ENCODE peak calls at places on chromosomes 16 and 17, in nine cellular contexts. One of them, this sample, is unnamed.
A peak's percentile ranks its signal among the peaks of the same experiment; 100 is the strongest.

GRCh38 chr17:66578781-66579489 is 256.0 kb upstream of the CACNG5 start:
- DNase-seq in stimulated activated effector memory CD8-positive, alpha-beta T cell treated with anti-CD3 and anti-CD28 coated beads, Interleukin-12 subunit alpha, Interleukin-12 subunit beta, amount 100 ng/mL, for 72 hours: no peak
- DNase-seq in H1: no peak
- DNase-seq in HFF-Myc: no peak
- DNase-seq in central memory CD4-positive, alpha-beta T cell: no peak
- DNase-seq in stimulated activated CD8-positive, alpha-beta memory T cell treated with anti-CD3 and anti-CD28 coated beads, Interleukin-15, amount 100 ng/mL, for 24 hours: no peak
- DNase-seq in Kasumi-1: no peak
- DNase-seq in kidney: peak; percentile 77
- DNase-seq in endodermal cell: peak; percentile 66
- DNase-seq in this sample: no peak

GRCh38 chr17:54932711-54933110 is 32.1 kb downstream of the TOM1L1 start:
- DNase-seq in HFF-Myc: no peak
- DNase-seq in stimulated activated effector memory CD8-positive, alpha-beta T cell treated with anti-CD3 and anti-CD28 coated beads, Interleukin-12 subunit alpha, Interleukin-12 subunit beta, amount 100 ng/mL, for 72 hours: no peak
- DNase-seq in H1: no peak
- DNase-seq in central memory CD4-positive, alpha-beta T cell: no peak
- DNase-seq in kidney: no peak
- DNase-seq in Kasumi-1: no peak
- DNase-seq in stimulated activated CD8-positive, alpha-beta memory T cell treated with anti-CD3 and anti-CD28 coated beads, Interleukin-15, amount 100 ng/mL, for 24 hours: no peak
- DNase-seq in endodermal cell: no peak
- DNase-seq in this sample: no peak

GRCh38 chr16:1072526-1073261 is at the start of gene SSTR5:
- DNase-seq in endodermal cell: peak; percentile 84
- DNase-seq in HFF-Myc: no peak
- DNase-seq in Kasumi-1: no peak
- DNase-seq in kidney: no peak
- DNase-seq in central memory CD4-positive, alpha-beta T cell: no peak
- DNase-seq in stimulated activated effector memory CD8-positive, alpha-beta T cell treated with anti-CD3 and anti-CD28 coated beads, Interleukin-12 subunit alpha, Interleukin-12 subunit beta, amount 100 ng/mL, for 72 hours: no peak
- DNase-seq in H1: no peak
- DNase-seq in stimulated activated CD8-positive, alpha-beta memory T cell treated with anti-CD3 and anti-CD28 coated beads, Interleukin-15, amount 100 ng/mL, for 24 hours: no peak
- DNase-seq in this sample: no peak

GRCh38 chr17:38353084-38353604 is 1.5 kb downstream of the SOCS7 start:
- DNase-seq in central memory CD4-positive, alpha-beta T cell: no peak
- DNase-seq in Kasumi-1: no peak
- DNase-seq in stimulated activated CD8-positive, alpha-beta memory T cell treated with anti-CD3 and anti-CD28 coated beads, Interleukin-15, amount 100 ng/mL, for 24 hours: no peak
- DNase-seq in stimulated activated effector memory CD8-positive, alpha-beta T cell treated with anti-CD3 and anti-CD28 coated beads, Interleukin-12 subunit alpha, Interleukin-12 subunit beta, amount 100 ng/mL, for 72 hours: no peak
- DNase-seq in HFF-Myc: no peak
- DNase-seq in kidney: peak; percentile 1
- DNase-seq in endodermal cell: no peak
- DNase-seq in H1: no peak
- DNase-seq in this sample: no peak

GRCh38 chr17:64771980-64772844 is 110.1 kb upstream of the SMURF2 start:
- DNase-seq in central memory CD4-positive, alpha-beta T cell: no peak
- DNase-seq in stimulated activated effector memory CD8-positive, alpha-beta T cell treated with anti-CD3 and anti-CD28 coated beads, Interleukin-12 subunit alpha, Interleukin-12 subunit beta, amount 100 ng/mL, for 72 hours: no peak
- DNase-seq in H1: no peak
- DNase-seq in kidney: peak; percentile 65
- DNase-seq in endodermal cell: no peak
- DNase-seq in stimulated activated CD8-positive, alpha-beta memory T cell treated with anti-CD3 and anti-CD28 coated beads, Interleukin-15, amount 100 ng/mL, for 24 hours: no peak
- DNase-seq in Kasumi-1: peak; percentile 39
- DNase-seq in HFF-Myc: no peak
- DNase-seq in this sample: no peak

GRCh38 chr17:74408262-74408661 is 23.6 kb upstream of the GPRC5C start:
- DNase-seq in stimulated activated CD8-positive, alpha-beta memory T cell treated with anti-CD3 and anti-CD28 coated beads, Interleukin-15, amount 100 ng/mL, for 24 hours: no peak
- DNase-seq in kidney: no peak
- DNase-seq in HFF-Myc: no peak
- DNase-seq in H1: no peak
- DNase-seq in endodermal cell: no peak
- DNase-seq in central memory CD4-positive, alpha-beta T cell: no peak
- DNase-seq in Kasumi-1: no peak
- DNase-seq in stimulated activated effector memory CD8-positive, alpha-beta T cell treated with anti-CD3 and anti-CD28 coated beads, Interleukin-12 subunit alpha, Interleukin-12 subunit beta, amount 100 ng/mL, for 72 hours: no peak
- DNase-seq in this sample: no peak

GRCh38 chr17:6413073-6413472 is 21.8 kb downstream of the AIPL1 start:
- DNase-seq in kidney: no peak
- DNase-seq in central memory CD4-positive, alpha-beta T cell: no peak
- DNase-seq in stimulated activated CD8-positive, alpha-beta memory T cell treated with anti-CD3 and anti-CD28 coated beads, Interleukin-15, amount 100 ng/mL, for 24 hours: no peak
- DNase-seq in H1: no peak
- DNase-seq in stimulated activated effector memory CD8-positive, alpha-beta T cell treated with anti-CD3 and anti-CD28 coated beads, Interleukin-12 subunit alpha, Interleukin-12 subunit beta, amount 100 ng/mL, for 72 hours: no peak
- DNase-seq in endodermal cell: no peak
- DNase-seq in HFF-Myc: no peak
- DNase-seq in Kasumi-1: peak; percentile 48
- DNase-seq in this sample: no peak

GRCh38 chr17:78474631-78475146 is 96.2 kb downstream of the PGS1 start:
- DNase-seq in HFF-Myc: no peak
- DNase-seq in stimulated activated effector memory CD8-positive, alpha-beta T cell treated with anti-CD3 and anti-CD28 coated beads, Interleukin-12 subunit alpha, Interleukin-12 subunit beta, amount 100 ng/mL, for 72 hours: peak; percentile 68
- DNase-seq in kidney: no peak
- DNase-seq in stimulated activated CD8-positive, alpha-beta memory T cell treated with anti-CD3 and anti-CD28 coated beads, Interleukin-15, amount 100 ng/mL, for 24 hours: no peak
- DNase-seq in Kasumi-1: no peak
- DNase-seq in endodermal cell: no peak
- DNase-seq in H1: no peak
- DNase-seq in central memory CD4-positive, alpha-beta T cell: no peak
- DNase-seq in this sample: no peak

GRCh38 chr17:44308865-44309264 is 464 bp downstream of the RUNDC3A start:
- DNase-seq in stimulated activated CD8-positive, alpha-beta memory T cell treated with anti-CD3 and anti-CD28 coated beads, Interleukin-15, amount 100 ng/mL, for 24 hours: no peak
- DNase-seq in endodermal cell: no peak
- DNase-seq in Kasumi-1: no peak
- DNase-seq in stimulated activated effector memory CD8-positive, alpha-beta T cell treated with anti-CD3 and anti-CD28 coated beads, Interleukin-12 subunit alpha, Interleukin-12 subunit beta, amount 100 ng/mL, for 72 hours: no peak
- DNase-seq in HFF-Myc: no peak
- DNase-seq in central memory CD4-positive, alpha-beta T cell: no peak
- DNase-seq in kidney: peak; percentile 75
- DNase-seq in H1: no peak
- DNase-seq in this sample: no peak

GRCh38 chr17:77893144-77894044 is 65.1 kb upstream of the TNRC6C start:
- DNase-seq in stimulated activated CD8-positive, alpha-beta memory T cell treated with anti-CD3 and anti-CD28 coated beads, Interleukin-15, amount 100 ng/mL, for 24 hours: no peak
- DNase-seq in Kasumi-1: no peak
- DNase-seq in H1: no peak
- DNase-seq in central memory CD4-positive, alpha-beta T cell: no peak
- DNase-seq in HFF-Myc: no peak
- DNase-seq in kidney: peak; percentile 49
- DNase-seq in stimulated activated effector memory CD8-positive, alpha-beta T cell treated with anti-CD3 and anti-CD28 coated beads, Interleukin-12 subunit alpha, Interleukin-12 subunit beta, amount 100 ng/mL, for 72 hours: no peak
- DNase-seq in endodermal cell: no peak
- DNase-seq in this sample: no peak

GRCh38 chr17:46842835-46843234 is 8.5 kb upstream of the WNT9B start:
- DNase-seq in endodermal cell: peak; percentile 66
- DNase-seq in Kasumi-1: no peak
- DNase-seq in kidney: no peak
- DNase-seq in H1: no peak
- DNase-seq in HFF-Myc: no peak
- DNase-seq in stimulated activated CD8-positive, alpha-beta memory T cell treated with anti-CD3 and anti-CD28 coated beads, Interleukin-15, amount 100 ng/mL, for 24 hours: no peak
- DNase-seq in stimulated activated effector memory CD8-positive, alpha-beta T cell treated with anti-CD3 and anti-CD28 coated beads, Interleukin-12 subunit alpha, Interleukin-12 subunit beta, amount 100 ng/mL, for 72 hours: no peak
- DNase-seq in central memory CD4-positive, alpha-beta T cell: no peak
- DNase-seq in this sample: no peak

GRCh38 chr16:56262148-56262878 is 71.0 kb downstream of the GNAO1 start:
- DNase-seq in Kasumi-1: no peak
- DNase-seq in HFF-Myc: no peak
- DNase-seq in stimulated activated CD8-positive, alpha-beta memory T cell treated with anti-CD3 and anti-CD28 coated beads, Interleukin-15, amount 100 ng/mL, for 24 hours: no peak
- DNase-seq in H1: no peak
- DNase-seq in central memory CD4-positive, alpha-beta T cell: peak; percentile 79
- DNase-seq in kidney: no peak
- DNase-seq in stimulated activated effector memory CD8-positive, alpha-beta T cell treated with anti-CD3 and anti-CD28 coated beads, Interleukin-12 subunit alpha, Interleukin-12 subunit beta, amount 100 ng/mL, for 72 hours: no peak
- DNase-seq in endodermal cell: no peak
- DNase-seq in this sample: no peak

GRCh38 chr16:47069291-47069690 is 74.5 kb downstream of the NETO2 start:
- DNase-seq in central memory CD4-positive, alpha-beta T cell: no peak
- DNase-seq in stimulated activated effector memory CD8-positive, alpha-beta T cell treated with anti-CD3 and anti-CD28 coated beads, Interleukin-12 subunit alpha, Interleukin-12 subunit beta, amount 100 ng/mL, for 72 hours: no peak
- DNase-seq in H1: no peak
- DNase-seq in endodermal cell: no peak
- DNase-seq in HFF-Myc: no peak
- DNase-seq in kidney: no peak
- DNase-seq in stimulated activated CD8-positive, alpha-beta memory T cell treated with anti-CD3 and anti-CD28 coated beads, Interleukin-15, amount 100 ng/mL, for 24 hours: no peak
- DNase-seq in Kasumi-1: no peak
- DNase-seq in this sample: no peak

GRCh38 chr16:24270721-24271120 is 14.6 kb downstream of the CACNG3 start:
- DNase-seq in HFF-Myc: no peak
- DNase-seq in central memory CD4-positive, alpha-beta T cell: no peak
- DNase-seq in kidney: no peak
- DNase-seq in Kasumi-1: no peak
- DNase-seq in stimulated activated effector memory CD8-positive, alpha-beta T cell treated with anti-CD3 and anti-CD28 coated beads, Interleukin-12 subunit alpha, Interleukin-12 subunit beta, amount 100 ng/mL, for 72 hours: no peak
- DNase-seq in stimulated activated CD8-positive, alpha-beta memory T cell treated with anti-CD3 and anti-CD28 coated beads, Interleukin-15, amount 100 ng/mL, for 24 hours: no peak
- DNase-seq in endodermal cell: no peak
- DNase-seq in H1: no peak
- DNase-seq in this sample: no peak

GRCh38 chr17:72336026-72336803 is 215.4 kb downstream of the SOX9 start:
- DNase-seq in Kasumi-1: no peak
- DNase-seq in HFF-Myc: no peak
- DNase-seq in stimulated activated effector memory CD8-positive, alpha-beta T cell treated with anti-CD3 and anti-CD28 coated beads, Interleukin-12 subunit alpha, Interleukin-12 subunit beta, amount 100 ng/mL, for 72 hours: no peak
- DNase-seq in H1: no peak
- DNase-seq in kidney: peak; percentile 75
- DNase-seq in central memory CD4-positive, alpha-beta T cell: no peak
- DNase-seq in stimulated activated CD8-positive, alpha-beta memory T cell treated with anti-CD3 and anti-CD28 coated beads, Interleukin-15, amount 100 ng/mL, for 24 hours: no peak
- DNase-seq in endodermal cell: peak; percentile 72
- DNase-seq in this sample: no peak

GRCh38 chr17:15951368-15952047 is 6.6 kb downstream of the ADORA2B start:
- DNase-seq in HFF-Myc: no peak
- DNase-seq in stimulated activated CD8-positive, alpha-beta memory T cell treated with anti-CD3 and anti-CD28 coated beads, Interleukin-15, amount 100 ng/mL, for 24 hours: no peak
- DNase-seq in H1: no peak
- DNase-seq in central memory CD4-positive, alpha-beta T cell: no peak
- DNase-seq in endodermal cell: peak; percentile 70
- DNase-seq in Kasumi-1: no peak
- DNase-seq in kidney: peak; percentile 52
- DNase-seq in stimulated activated effector memory CD8-positive, alpha-beta T cell treated with anti-CD3 and anti-CD28 coated beads, Interleukin-12 subunit alpha, Interleukin-12 subunit beta, amount 100 ng/mL, for 72 hours: no peak
- DNase-seq in this sample: no peak

GRCh38 chr16:30112197-30113030 is 923 bp downstream of the GDPD3 start:
- DNase-seq in stimulated activated CD8-positive, alpha-beta memory T cell treated with anti-CD3 and anti-CD28 coated beads, Interleukin-15, amount 100 ng/mL, for 24 hours: peak; percentile 54
- DNase-seq in Kasumi-1: peak; percentile 46
- DNase-seq in kidney: peak; percentile 78
- DNase-seq in endodermal cell: peak; percentile 94
- DNase-seq in H1: no peak
- DNase-seq in stimulated activated effector memory CD8-positive, alpha-beta T cell treated with anti-CD3 and anti-CD28 coated beads, Interleukin-12 subunit alpha, Interleukin-12 subunit beta, amount 100 ng/mL, for 72 hours: peak; percentile 80
- DNase-seq in central memory CD4-positive, alpha-beta T cell: peak; percentile 21
- DNase-seq in HFF-Myc: no peak
- DNase-seq in this sample: no peak

GRCh38 chr17:36474571-36474970 is 11.9 kb upstream of the ZNHIT3 start:
- DNase-seq in stimulated activated CD8-positive, alpha-beta memory T cell treated with anti-CD3 and anti-CD28 coated beads, Interleukin-15, amount 100 ng/mL, for 24 hours: no peak
- DNase-seq in Kasumi-1: no peak
- DNase-seq in endodermal cell: peak; percentile 38
- DNase-seq in kidney: no peak
- DNase-seq in HFF-Myc: no peak
- DNase-seq in H1: no peak
- DNase-seq in stimulated activated effector memory CD8-positive, alpha-beta T cell treated with anti-CD3 and anti-CD28 coated beads, Interleukin-12 subunit alpha, Interleukin-12 subunit beta, amount 100 ng/mL, for 72 hours: no peak
- DNase-seq in central memory CD4-positive, alpha-beta T cell: no peak
- DNase-seq in this sample: no peak

GRCh38 chr17:76493505-76494167 is 7.6 kb downstream of the RHBDF2 start:
- DNase-seq in kidney: no peak
- DNase-seq in Kasumi-1: no peak
- DNase-seq in stimulated activated effector memory CD8-positive, alpha-beta T cell treated with anti-CD3 and anti-CD28 coated beads, Interleukin-12 subunit alpha, Interleukin-12 subunit beta, amount 100 ng/mL, for 72 hours: peak; percentile 67
- DNase-seq in HFF-Myc: no peak
- DNase-seq in stimulated activated CD8-positive, alpha-beta memory T cell treated with anti-CD3 and anti-CD28 coated beads, Interleukin-15, amount 100 ng/mL, for 24 hours: no peak
- DNase-seq in central memory CD4-positive, alpha-beta T cell: peak; percentile 32
- DNase-seq in endodermal cell: no peak
- DNase-seq in H1: no peak
- DNase-seq in this sample: no peak

GRCh38 chr17:17568772-17569195 is 22.7 kb downstream of the PEMT start:
- DNase-seq in H1: peak; percentile 54
- DNase-seq in kidney: peak; percentile 86
- DNase-seq in Kasumi-1: peak; percentile 8
- DNase-seq in endodermal cell: peak; percentile 99
- DNase-seq in stimulated activated effector memory CD8-positive, alpha-beta T cell treated with anti-CD3 and anti-CD28 coated beads, Interleukin-12 subunit alpha, Interleukin-12 subunit beta, amount 100 ng/mL, for 72 hours: peak; percentile 79
- DNase-seq in stimulated activated CD8-positive, alpha-beta memory T cell treated with anti-CD3 and anti-CD28 coated beads, Interleukin-15, amount 100 ng/mL, for 24 hours: peak; percentile 37
- DNase-seq in HFF-Myc: no peak
- DNase-seq in central memory CD4-positive, alpha-beta T cell: peak; percentile 17
- DNase-seq in this sample: peak; percentile 83